ENCODE peak calls at places on chromosomes 3 and 15, in four cellular contexts. H is K562, Y is GM12878, L is HL-60. U is an unnamed sample.

GRCh38 chr3:123290107-123290930 is 88.6 kb downstream of the SEC22A start:
- DNase-seq in H (no peak), L (no peak), Y (no peak), U (no peak)

GRCh38 chr3:196189608-196190347 is 21.4 kb downstream of the ZDHHC19 start:
- DNase-seq in Y (no peak), H (no peak), L (no peak), U (no peak)

GRCh38 chr15:52217186-52217585 is 26.0 kb upstream of the GNB5 start:
- DNase-seq in L (peak; percentile 5), H (no peak), Y (no peak), U (no peak)

GRCh38 chr3:95434436-95434835 is 1371.6 kb downstream of the NSUN3 start:
- DNase-seq in L (no peak), H (no peak), Y (no peak), U (no peak)

GRCh38 chr3:62688050-62688449 is 187.2 kb downstream of the CADPS start:
- DNase-seq in H (no peak), Y (no peak), L (no peak), U (no peak)

GRCh38 chr3:160756907-160757623 is 1.0 kb downstream of the PPM1L start:
- DNase-seq in L (no peak), Y (no peak), H (no peak), U (no peak)

GRCh38 chr3:33420966-33421365 is 19.2 kb downstream of the UBP1 start:
- DNase-seq in H (no peak), Y (no peak), L (no peak), U (no peak)

GRCh38 chr3:9897408-9898372 is 5.0 kb upstream of the IL17RE start:
- DNase-seq in Y (peak; percentile 28), H (peak; percentile 49), L (no peak), U (no peak)

GRCh38 chr3:111227216-111227615 is 155.6 kb downstream of the NECTIN3 start:
- DNase-seq in Y (no peak), L (no peak), H (no peak), U (no peak)

GRCh38 chr3:18090377-18090776 is 334.8 kb downstream of the SATB1 start:
- DNase-seq in Y (no peak), L (no peak), H (no peak), U (no peak)

GRCh38 chr3:123961508-123961856 is 453 bp upstream of the CCDC14 start:
- DNase-seq in H (no peak), Y (no peak), L (no peak), U (no peak)

GRCh38 chr3:47418167-47419082 is 37.6 kb downstream of the PTPN23 start:
- DNase-seq in L (no peak), Y (no peak), H (no peak), U (peak; percentile 44)

GRCh38 chr3:82685761-82686160 is 924.3 kb upstream of the GBE1 start:
- DNase-seq in Y (no peak), L (no peak), H (no peak), U (no peak)

GRCh38 chr3:176737480-176738147 is 459.7 kb downstream of the TBL1XR1 start:
- DNase-seq in L (no peak), H (no peak), Y (no peak), U (no peak)

DNA sequence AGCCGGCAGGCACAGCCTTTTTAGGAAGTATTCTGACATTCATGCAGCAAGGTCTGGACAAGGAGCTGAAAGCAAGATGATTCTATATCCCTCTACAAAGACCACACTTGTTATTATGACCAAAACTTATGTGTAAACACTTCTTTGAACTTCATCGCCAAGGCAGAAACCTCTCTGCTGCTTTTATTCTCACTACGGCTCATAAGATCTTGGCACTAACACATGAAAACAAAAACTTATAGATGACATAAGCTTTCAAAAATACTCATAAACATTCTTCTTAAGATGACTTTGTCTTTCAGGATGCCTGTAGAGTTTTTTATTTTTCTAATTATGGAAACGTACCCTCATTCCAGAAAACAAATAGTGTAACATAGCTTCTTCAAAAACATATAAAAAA is 12.6 kb upstream of the C15orf61 start:
- DNase-seq in Y (no peak), H (no peak), L (no peak), U (no peak)
- TF ChIP-seq SPI1 in Y (no peak), H (no peak), L (no peak), U (no peak)

GRCh38 chr3:8157640-8158039 is 344.0 kb upstream of the LMCD1 start:
- DNase-seq in Y (no peak), L (no peak), H (no peak), U (no peak)
- TF ChIP-seq SPI1 in Y (no peak), L (no peak), H (no peak), U (no peak)

DNA sequence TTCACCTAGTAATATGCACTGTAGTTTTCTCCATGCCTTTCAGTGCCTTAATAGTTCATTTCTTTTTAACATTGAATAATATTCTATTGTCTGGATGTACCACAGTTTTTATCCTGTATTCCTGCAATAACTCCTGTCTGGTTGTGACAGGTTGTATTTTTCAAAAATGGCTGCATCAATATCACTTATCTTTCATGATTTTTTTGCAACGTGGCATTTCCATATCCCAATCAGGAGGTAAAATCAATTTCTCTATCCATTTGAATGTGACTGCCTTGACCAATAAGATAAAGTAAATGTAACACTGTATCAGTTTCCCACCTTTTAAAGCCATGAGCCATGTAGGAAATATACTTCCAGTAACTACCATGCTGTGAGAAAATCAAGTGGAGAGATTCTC is 27.5 kb upstream of the EPHA3 start:
- DNase-seq in Y (no peak), H (no peak), L (no peak), U (no peak)
- TF ChIP-seq SPI1 in Y (no peak), H (no peak), L (no peak), U (no peak)

GRCh38 chr3:52983336-52983807 is 62.5 kb downstream of the SFMBT1 start:
- DNase-seq in H (no peak), Y (peak; percentile 88), L (peak; percentile 76), U (peak; percentile 23)
- TF ChIP-seq SPI1 in H (peak; percentile 98), Y (peak; percentile 99), L (peak; percentile 99), U (peak; percentile 100)

GRCh38 chr15:85588657-85589056 is 206.1 kb downstream of the KLHL25 start:
- DNase-seq in H (no peak), Y (no peak), L (no peak), U (no peak)
- TF ChIP-seq SPI1 in H (no peak), Y (no peak), L (no peak), U (no peak)

DNA sequence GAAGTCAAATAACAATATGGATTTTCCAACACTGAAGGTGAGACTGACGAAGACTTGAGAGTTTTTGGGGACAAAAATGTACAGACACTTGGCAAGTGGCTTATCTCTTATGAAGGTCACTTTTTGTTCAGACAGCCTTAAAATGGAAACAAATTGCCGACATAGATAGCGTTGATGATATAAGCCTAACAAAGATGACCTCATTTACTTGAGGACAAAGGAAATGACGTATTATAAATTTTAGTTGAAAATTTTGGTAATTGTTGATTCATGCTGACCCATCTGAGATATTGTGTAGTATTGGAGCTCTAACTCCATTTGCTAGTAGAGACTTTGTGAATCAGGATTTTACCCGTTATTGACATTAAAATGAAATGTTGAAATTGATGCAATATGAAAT is 168.3 kb downstream of the SPATA16 start:
- DNase-seq in L (no peak), H (no peak), Y (no peak), U (no peak)
- TF ChIP-seq SPI1 in L (no peak), H (no peak), Y (no peak), U (no peak)

GRCh38 chr3:3209714-3210113 is 30.2 kb upstream of the CRBN start:
- DNase-seq in H (no peak), Y (no peak), L (no peak), U (no peak)

GRCh38 chr3:3212781-3213416 is 33.4 kb upstream of the CRBN start:
- DNase-seq in L (no peak), Y (no peak), H (no peak), U (no peak)

GRCh38 chr3:3209057-3209456 is 29.6 kb upstream of the CRBN start:
- DNase-seq in Y (no peak), H (no peak), L (no peak), U (no peak)
- TF ChIP-seq SPI1 in Y (no peak), H (no peak), L (no peak), U (no peak)

GRCh38 chr3:67595424-67595823 is 59.0 kb downstream of the SUCLG2 start:
- DNase-seq in Y (no peak), L (no peak), H (no peak), U (no peak)

GRCh38 chr3:67598814-67599556 is 55.4 kb downstream of the SUCLG2 start:
- DNase-seq in L (no peak), Y (no peak), H (no peak), U (no peak)

DNA sequence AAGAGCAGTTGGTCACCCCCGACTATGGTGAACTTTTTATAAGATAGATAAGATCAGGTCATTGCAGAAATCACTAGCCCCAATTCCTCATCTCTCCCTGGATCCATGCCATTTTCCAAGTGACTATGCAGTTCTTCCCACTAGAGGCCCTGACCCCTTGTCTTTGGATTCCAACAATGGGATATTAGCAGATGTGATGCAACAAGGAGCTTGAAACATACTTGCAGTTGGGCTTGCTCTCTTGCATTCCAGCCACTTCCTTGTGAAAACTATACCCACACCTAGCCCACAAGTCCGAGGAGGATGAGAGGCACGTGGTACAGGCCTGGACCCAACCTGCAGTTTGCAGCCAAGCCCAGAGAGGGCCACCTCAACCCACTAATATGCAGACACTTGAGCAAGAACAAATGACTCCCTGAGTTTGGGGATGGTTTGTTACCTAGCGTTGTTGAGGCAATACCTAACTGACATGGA is 60.6 kb downstream of the SUCLG2 start:
- DNase-seq in H (no peak), L (no peak), Y (no peak), U (no peak)
- TF ChIP-seq SPI1 in H (no peak), L (no peak), Y (no peak), U (no peak)